ENCODE peak calls at places on chromosomes 5 and 9, in four cellular contexts. B, G, U and T are unnamed samples.

GRCh38 chr9:115673599-115673998 is 480.0 kb upstream of the PAPPA start:
- DNase-seq in B (no peak), G (no peak), U (no peak), T (no peak)

GRCh38 chr9:128115187-128116103 is 12.1 kb downstream of the PTGES2 start:
- DNase-seq in B (no peak), G (no peak), U (peak), T (no peak)

GRCh38 chr9:346114-346513 is 131.4 kb downstream of the DOCK8 start:
- DNase-seq in B (no peak), G (no peak), U (no peak), T (no peak)

GRCh38 chr9:33080534-33080933 is 4.1 kb upstream of the SMU1 start:
- DNase-seq in B (no peak), G (no peak), U (no peak), T (no peak)

GRCh38 chr5:168613996-168614395 is 34.8 kb upstream of the PANK3 start:
- DNase-seq in B (no peak), G (no peak), U (no peak), T (no peak)

GRCh38 chr5:127492854-127493738 is 24.3 kb upstream of the PRRC1 start:
- DNase-seq in B (no peak), G (no peak), U (peak), T (no peak)

GRCh38 chr9:136079916-136080246 is 15.2 kb downstream of the NACC2 start:
- DNase-seq in B (no peak), G (no peak), U (no peak), T (no peak)

GRCh38 chr9:127336086-127336485 is 60.9 kb upstream of the SLC2A8 start:
- DNase-seq in B (no peak), G (no peak), U (no peak), T (no peak)

GRCh38 chr5:42302186-42302585 is 121.1 kb upstream of the GHR start:
- DNase-seq in B (no peak), G (no peak), U (no peak), T (no peak)

GRCh38 chr5:75843319-75843718 is 126.1 kb upstream of the POC5 start:
- DNase-seq in B (no peak), G (no peak), U (no peak), T (no peak)

GRCh38 chr5:168288349-168289245 is 2.8 kb upstream of the WWC1 start:
- DNase-seq in B (no peak), G (no peak), U (no peak), T (no peak)

GRCh38 chr5:115602585-115603125 is 376 bp upstream of the TICAM2 start:
- DNase-seq in B (no peak), G (no peak), U (no peak), T (no peak)